ENCODE peak calls at places on chromosomes 11 and 22, in eight cellular contexts. K is body of pancreas; B is cardiac muscle cell; F is A673; H is astrocyte of the spinal cord; I is IMR-90; Z is CD8-positive, alpha-beta T cell; A is transverse colon. P is an unnamed sample.
A peak's percentile ranks its signal among the peaks of the same experiment; 100 is the strongest.

GRCh38 chr11:17538731-17539130 is 5.5 kb downstream of the USH1C start:
- DNase-seq in A (no peak), H (no peak), F (no peak), K (no peak), I (no peak), B (no peak), Z (no peak), P (no peak)

GRCh38 chr11:102957953-102958352 is 2.4 kb upstream of the MMP13 start:
- DNase-seq in B (peak; percentile 16), K (no peak), Z (no peak), F (no peak), A (no peak), I (no peak), H (no peak), P (peak; percentile 86)

GRCh38 chr11:112321521-112322172 is 61.0 kb upstream of the PLET1 start:
- DNase-seq in B (peak; percentile 93), K (peak; percentile 73), H (peak; percentile 85), I (peak; percentile 89), F (peak; percentile 89), Z (no peak), A (peak; percentile 84), P (peak; percentile 99)

GRCh38 chr11:102012946-102013345 is 34.3 kb upstream of the CFAP300 start:
- DNase-seq in A (no peak), Z (no peak), K (no peak), F (no peak), H (no peak), I (no peak), B (no peak), P (no peak)

GRCh38 chr11:57779275-57779674 is 17.7 kb downstream of the CTNND1 start:
- DNase-seq in K (peak; percentile 51), F (no peak), I (peak; percentile 63), A (no peak), Z (no peak), H (peak; percentile 64), B (peak; percentile 79), P (peak; percentile 64)

GRCh38 chr22:29702931-29703594 is 16.7 kb upstream of the CABP7 start:
- DNase-seq in H (no peak), B (no peak), A (no peak), I (no peak), Z (no peak), F (no peak), K (no peak), P (no peak)

GRCh38 chr11:26741036-26741435 is 19.2 kb upstream of the SLC5A12 start:
- DNase-seq in H (peak; percentile 57), Z (no peak), B (peak; percentile 28), K (no peak), I (no peak), A (no peak), F (peak; percentile 71), P (no peak)

GRCh38 chr11:70568504-70569172 is 170.3 kb downstream of the CTTN start:
- DNase-seq in I (peak; percentile 24), K (no peak), B (peak; percentile 76), Z (no peak), A (peak; percentile 49), H (peak; percentile 33), F (peak; percentile 25), P (peak; percentile 6)

GRCh38 chr11:114311946-114312345 is 15.7 kb downstream of the NNMT start:
- DNase-seq in A (no peak), H (peak; percentile 16), Z (no peak), F (no peak), K (no peak), I (no peak), B (peak; percentile 14), P (no peak)

GRCh38 chr11:66868726-66869291 is 11.9 kb downstream of the LRFN4 start:
- DNase-seq in I (no peak), B (no peak), H (no peak), F (peak; percentile 63), Z (peak; percentile 66), A (peak; percentile 89), K (peak; percentile 81), P (peak; percentile 66)

GRCh38 chr22:31210830-31211503 is 1.1 kb upstream of the LIMK2 start:
- DNase-seq in F (peak; percentile 78), Z (no peak), B (peak; percentile 25), A (peak; percentile 61), H (no peak), I (no peak), K (no peak), P (no peak)

GRCh38 chr11:66335531-66336233 is 552 bp downstream of the RIN1 start:
- DNase-seq in H (peak; percentile 74), B (peak; percentile 77), A (no peak), I (peak; percentile 59), K (no peak), Z (no peak), F (no peak), P (peak; percentile 26)

GRCh38 chr11:92711913-92712312 is 257.5 kb upstream of the MTNR1B start:
- DNase-seq in A (no peak), Z (no peak), F (no peak), B (no peak), H (no peak), I (no peak), K (no peak), P (no peak)

GRCh38 chr22:36330655-36331305 is 57.0 kb downstream of the MYH9 start:
- DNase-seq in B (peak; percentile 70), F (peak; percentile 69), Z (no peak), A (no peak), H (peak; percentile 82), K (no peak), I (peak; percentile 63), P (no peak)

GRCh38 chr11:1744879-1745700 is 5.3 kb downstream of the IFITM10 start:
- DNase-seq in K (no peak), A (no peak), F (no peak), H (no peak), B (no peak), I (no peak), Z (no peak), P (no peak)

GRCh38 chr11:132772712-132773545 is 759.4 kb downstream of the OPCML start:
- DNase-seq in F (peak; percentile 4), Z (no peak), K (no peak), B (no peak), H (no peak), I (no peak), A (no peak), P (no peak)

GRCh38 chr22:30411780-30412179 is 13.8 kb upstream of the MTFP1 start:
- DNase-seq in I (no peak), H (no peak), Z (no peak), K (no peak), F (no peak), B (no peak), A (no peak), P (peak; percentile 92)

GRCh38 chr11:15937601-15938361 is 418.6 kb downstream of the SOX6 start:
- DNase-seq in B (no peak), H (no peak), A (no peak), Z (no peak), I (peak; percentile 32), F (no peak), K (no peak), P (no peak)

GRCh38 chr22:32539631-32540449 is 65.2 kb downstream of the FBXO7 start:
- DNase-seq in Z (no peak), I (no peak), H (no peak), A (peak; percentile 33), K (no peak), F (no peak), B (no peak), P (peak; percentile 78)

DNA sequence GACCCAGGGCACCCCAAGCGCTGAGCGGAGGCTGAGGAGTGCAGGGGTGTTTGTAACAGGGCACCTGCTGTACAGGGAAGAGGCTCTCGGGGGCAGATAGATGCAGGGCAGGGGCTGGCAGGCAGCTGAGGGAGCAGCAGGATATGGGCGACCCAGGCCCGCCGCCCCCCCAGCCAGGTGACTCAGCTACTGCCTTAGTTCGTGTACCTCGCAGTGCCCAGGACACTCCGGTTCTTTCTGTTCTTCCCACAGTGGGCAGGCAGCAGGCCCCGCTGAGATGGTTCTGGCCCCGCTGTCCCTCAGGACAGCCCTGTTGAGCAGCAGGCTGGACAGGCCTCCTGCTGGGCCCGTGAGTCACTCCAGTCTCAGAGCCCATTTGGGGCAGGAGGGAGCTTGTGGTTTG is 16.2 kb downstream of the PHLDA2 start:
- DNase-seq in Z (no peak), A (no peak), I (peak; percentile 44), K (no peak), B (peak; percentile 26), F (no peak), H (peak; percentile 74), P (no peak)
- H3K4me3 ChIP-seq in Z (no peak overlapping the region), A (no peak overlapping the region), I (no peak overlapping the region), K (no peak overlapping the region), B (no peak overlapping the region), F (no peak overlapping the region), H (no peak overlapping the region), P (no peak overlapping the region)

GRCh38 chr11:62835336-62835735 is 2.7 kb upstream of the TEX54 start:
- DNase-seq in Z (no peak), K (no peak), H (no peak), F (no peak), I (no peak), A (no peak), B (no peak), P (no peak)

GRCh38 chr11:62842171-62842717 is 2.9 kb upstream of the WDR74 start:
- DNase-seq in Z (peak; percentile 24), H (no peak), K (peak; percentile 34), B (peak; percentile 43), I (no peak), A (peak; percentile 38), F (no peak), P (no peak)

GRCh38 chr11:62844154-62844553 is 4.8 kb upstream of the WDR74 start:
- DNase-seq in F (no peak), K (no peak), A (no peak), Z (no peak), H (no peak), B (no peak), I (no peak), P (no peak)

GRCh38 chr11:62841361-62842170 is 2.2 kb upstream of the WDR74 start:
- DNase-seq in I (peak; percentile 100), Z (peak; percentile 69), H (peak; percentile 99), F (peak; percentile 100), K (peak; percentile 85), B (peak; percentile 99), A (peak; percentile 89), P (peak; percentile 97)

GRCh38 chr11:62839050-62840015 is at the start of gene WDR74:
- DNase-seq in I (peak; percentile 92), F (peak; percentile 98), Z (peak; percentile 87), B (peak; percentile 95), A (peak; percentile 94), H (peak; percentile 92), K (peak; percentile 90), P (peak; percentile 95)
- TF ChIP-seq CTCF in I (no peak), F (no peak), Z (no peak), B (no peak), A (no peak), H (no peak), K (no peak), P (no peak)

GRCh38 chr11:6646631-6647281 is 8.9 kb downstream of the DCHS1 start:
- DNase-seq in H (peak; percentile 29), K (no peak), B (peak; percentile 57), F (peak; percentile 51), A (no peak), Z (peak; percentile 29), I (peak; percentile 60), P (no peak)
- H3K4me3 ChIP-seq in H (no peak overlapping the region), K (no peak overlapping the region), B (no peak overlapping the region), F (no peak overlapping the region), A (no peak overlapping the region), Z (peak overlapping the region; percentile 39), I (no peak overlapping the region), P (no peak overlapping the region)

DNA sequence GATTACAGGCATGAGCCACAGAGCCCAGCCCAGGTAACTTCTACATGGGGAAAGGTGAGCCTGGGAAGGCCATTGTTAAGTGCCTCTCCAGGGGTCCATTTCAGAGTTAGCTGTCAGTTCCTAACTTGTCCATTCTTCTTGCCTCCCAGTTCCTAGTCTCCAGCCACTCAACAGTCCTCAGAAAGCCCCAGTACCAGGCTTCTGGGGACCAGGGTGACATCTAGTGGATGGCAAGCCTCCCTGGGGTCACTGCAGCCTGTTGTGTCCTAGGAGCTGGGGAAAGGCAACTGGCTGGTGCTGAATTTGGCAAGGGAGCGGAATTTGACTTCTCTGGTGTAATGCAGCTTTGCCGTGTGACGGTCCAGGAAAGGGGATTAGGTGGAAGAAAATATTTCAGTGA is 2.1 kb downstream of the LGALS12 start:
- DNase-seq in A (no peak), F (peak; percentile 62), K (peak; percentile 80), Z (no peak), B (peak; percentile 65), H (no peak), I (no peak), P (no peak)
- TF ChIP-seq CTCF in A (no peak), F (peak; percentile 58), K (peak; percentile 75), Z (no peak), B (peak; percentile 48), H (peak; percentile 23), I (no peak), P (peak; percentile 23)